ENCODE peak calls at places on chromosomes 12 and 14, in four cellular contexts. One of them, this sample, is unnamed.

GRCh38 chr14:94439453-94440057 is 13.0 kb downstream of the SERPINA11 start:
- DNase-seq in GM23338: peak
- DNase-seq in GM13977: no peak
- DNase-seq in K562: no peak
- DNase-seq in this sample: no peak

GRCh38 chr12:2152134-2152533 is 99.3 kb downstream of the CACNA1C start:
- DNase-seq in GM23338: no peak
- DNase-seq in GM13977: no peak
- DNase-seq in K562: no peak
- DNase-seq in this sample: no peak

GRCh38 chr14:99562848-99563748 is 40.9 kb downstream of the CCDC85C start:
- DNase-seq in K562: peak
- DNase-seq in GM13977: no peak
- DNase-seq in GM23338: peak
- DNase-seq in this sample: no peak

GRCh38 chr12:64608901-64609542 is 1.3 kb upstream of the RASSF3 start:
- DNase-seq in GM23338: peak
- DNase-seq in GM13977: peak
- DNase-seq in K562: peak
- DNase-seq in this sample: peak

GRCh38 chr14:71115306-71115705 is 208.0 kb downstream of the PCNX1 start:
- DNase-seq in K562: no peak
- DNase-seq in GM23338: no peak
- DNase-seq in GM13977: no peak
- DNase-seq in this sample: no peak

GRCh38 chr12:45543887-45544286 is 185.6 kb upstream of the ARID2 start:
- DNase-seq in GM13977: peak
- DNase-seq in GM23338: peak
- DNase-seq in K562: peak
- DNase-seq in this sample: peak

GRCh38 chr14:105851716-105852377 is 325.5 kb downstream of the TMEM121 start:
- DNase-seq in K562: no peak
- DNase-seq in GM23338: no peak
- DNase-seq in GM13977: no peak
- DNase-seq in this sample: no peak

GRCh38 chr12:103589517-103589916 is 2.4 kb downstream of the STAB2 start:
- DNase-seq in GM23338: no peak
- DNase-seq in GM13977: no peak
- DNase-seq in K562: no peak
- DNase-seq in this sample: no peak

GRCh38 chr12:6039894-6040601 is 84.4 kb downstream of the VWF start:
- DNase-seq in GM13977: peak
- DNase-seq in K562: peak
- DNase-seq in GM23338: peak
- DNase-seq in this sample: peak

GRCh38 chr12:452667-453210 is 7.0 kb upstream of the B4GALNT3 start:
- DNase-seq in GM23338: no peak
- DNase-seq in K562: peak
- DNase-seq in GM13977: peak
- DNase-seq in this sample: no peak
- TF ChIP-seq CTCF in GM23338: peak
- TF ChIP-seq CTCF in K562: peak
- TF ChIP-seq CTCF in GM13977: peak
- TF ChIP-seq CTCF in this sample: peak

DNA sequence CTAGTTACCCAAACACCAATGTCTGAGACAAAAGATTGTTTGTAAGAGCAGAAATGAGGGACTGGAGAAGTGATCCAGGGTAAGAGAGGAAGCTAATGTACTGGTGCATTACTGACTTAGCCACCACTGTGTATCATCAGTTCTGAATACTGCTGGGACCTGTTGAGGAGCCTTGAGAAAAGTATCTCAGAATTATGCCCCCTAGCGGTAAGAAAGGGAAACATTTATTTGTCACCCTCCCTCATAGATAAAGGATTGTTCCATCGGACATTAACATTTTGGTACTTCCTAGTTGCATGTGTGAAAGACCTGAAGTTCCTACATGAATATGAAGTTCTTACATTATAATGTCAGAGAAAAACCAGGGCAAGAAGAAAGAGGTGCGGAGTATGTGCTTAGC is 612.5 kb downstream of the FSCB start:
- DNase-seq in GM13977: no peak
- DNase-seq in K562: peak
- DNase-seq in GM23338: peak
- DNase-seq in this sample: no peak
- TF ChIP-seq CTCF in GM13977: peak
- TF ChIP-seq CTCF in K562: no peak
- TF ChIP-seq CTCF in GM23338: peak
- TF ChIP-seq CTCF in this sample: peak

GRCh38 chr14:92302481-92302880 is 20.5 kb upstream of the SLC24A4 start:
- DNase-seq in GM13977: no peak
- DNase-seq in K562: no peak
- DNase-seq in GM23338: no peak
- DNase-seq in this sample: no peak

GRCh38 chr14:92294506-92294905 is 28.5 kb upstream of the SLC24A4 start:
- DNase-seq in GM23338: no peak
- DNase-seq in GM13977: no peak
- DNase-seq in K562: peak
- DNase-seq in this sample: no peak

DNA sequence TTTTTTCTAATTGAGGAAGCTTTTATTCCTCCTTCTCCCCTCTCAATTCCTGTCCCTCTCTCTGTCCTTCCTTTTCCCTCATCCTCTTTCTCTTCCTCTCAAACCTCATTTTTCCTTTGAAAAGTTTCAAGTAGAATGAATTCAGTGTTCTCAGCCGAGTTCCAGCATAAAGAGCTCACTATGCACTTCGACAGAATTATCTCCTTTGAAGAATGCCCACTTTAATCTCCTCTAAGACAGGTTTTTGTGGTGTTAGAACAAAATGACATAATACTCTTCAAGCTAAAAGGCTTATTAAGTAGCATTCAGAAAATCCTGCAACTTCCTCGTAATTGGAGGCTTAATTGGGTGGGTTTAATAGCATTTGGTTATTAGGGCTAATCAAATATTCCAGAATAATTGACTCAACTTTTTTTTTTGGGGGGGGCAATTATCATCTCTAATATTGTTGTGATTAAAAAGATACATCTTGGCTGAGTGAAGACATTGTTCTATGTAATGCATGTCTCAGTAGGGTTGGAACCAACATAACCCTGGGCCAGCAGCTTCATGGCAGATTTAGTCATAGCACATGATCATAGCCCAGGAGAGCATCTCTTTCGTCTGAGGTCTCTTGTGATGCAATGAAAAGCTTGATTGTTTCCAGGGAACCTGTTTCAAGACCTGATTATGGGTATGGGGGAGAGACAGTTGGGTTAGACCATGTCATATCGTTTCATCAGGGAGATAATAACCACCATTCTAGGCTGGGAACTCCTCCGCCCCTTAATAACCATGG is 25.0 kb upstream of the SLC24A4 start:
- DNase-seq in K562: no peak
- DNase-seq in GM13977: no peak
- DNase-seq in GM23338: no peak
- DNase-seq in this sample: no peak
- TF ChIP-seq CTCF in K562: no peak
- TF ChIP-seq CTCF in GM13977: no peak
- TF ChIP-seq CTCF in GM23338: no peak
- TF ChIP-seq CTCF in this sample: no peak

DNA sequence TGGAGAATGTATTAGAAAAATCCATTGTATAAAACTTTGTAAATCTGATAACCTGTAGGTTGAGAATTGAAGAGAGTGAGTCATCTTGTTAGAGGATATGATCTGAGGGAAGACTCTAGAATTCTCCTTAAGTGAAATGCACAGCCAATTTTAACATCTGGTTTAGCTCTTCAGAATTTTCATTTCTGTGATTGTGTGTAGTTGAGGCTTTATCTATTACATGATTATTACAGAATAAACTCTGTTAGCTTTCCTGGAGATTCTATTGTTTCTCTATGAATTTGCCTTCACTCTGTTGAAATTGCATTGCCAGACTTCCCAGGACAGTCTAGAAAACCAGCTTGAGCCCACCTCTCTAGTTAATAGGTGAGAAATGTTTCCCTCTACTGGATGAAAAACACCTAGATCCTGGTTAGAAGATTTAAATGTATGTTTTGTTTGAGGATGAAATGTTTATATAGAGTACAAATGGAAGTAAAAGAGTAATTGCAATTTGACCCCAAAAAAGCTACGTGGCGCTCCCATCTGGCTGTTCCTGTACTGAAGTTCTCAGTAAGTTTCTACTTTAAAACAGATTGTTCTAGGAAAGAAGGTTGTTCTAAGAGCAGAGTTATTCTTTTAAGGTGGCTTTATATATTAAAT is 2.9 kb downstream of the NUDT4 start:
- DNase-seq in GM13977: no peak
- DNase-seq in K562: no peak
- DNase-seq in GM23338: peak
- DNase-seq in this sample: no peak
- TF ChIP-seq CTCF in GM13977: peak
- TF ChIP-seq CTCF in K562: no peak
- TF ChIP-seq CTCF in GM23338: peak
- TF ChIP-seq CTCF in this sample: no peak

DNA sequence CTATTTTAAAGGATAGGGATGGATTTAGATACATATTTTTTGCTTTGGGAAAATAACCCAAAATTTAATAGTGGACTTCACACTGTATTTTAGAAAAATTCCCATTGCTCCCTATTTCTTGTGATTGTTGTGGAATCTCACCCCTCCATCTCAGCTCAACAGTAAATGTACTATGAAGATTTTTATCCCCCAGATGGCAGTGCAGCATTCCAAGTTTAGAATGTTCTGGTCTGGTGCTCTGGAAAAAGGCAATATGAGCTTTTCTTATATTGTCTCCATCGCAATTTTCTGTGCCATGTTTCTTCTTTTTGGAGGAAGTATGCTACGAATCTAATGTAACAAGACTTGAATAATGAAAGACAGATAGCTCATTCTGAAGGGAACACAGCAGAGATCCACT is 471.7 kb upstream of the SYT1 start:
- DNase-seq in GM13977: no peak
- DNase-seq in K562: no peak
- DNase-seq in GM23338: no peak
- DNase-seq in this sample: no peak
- TF ChIP-seq CTCF in GM13977: peak
- TF ChIP-seq CTCF in K562: no peak
- TF ChIP-seq CTCF in GM23338: peak
- TF ChIP-seq CTCF in this sample: no peak

GRCh38 chr14:63966407-63966806 is 113.6 kb downstream of the SYNE2 start:
- DNase-seq in GM23338: no peak
- DNase-seq in GM13977: no peak
- DNase-seq in K562: no peak
- DNase-seq in this sample: no peak
- TF ChIP-seq CTCF in GM23338: no peak
- TF ChIP-seq CTCF in GM13977: no peak
- TF ChIP-seq CTCF in K562: no peak
- TF ChIP-seq CTCF in this sample: no peak

DNA sequence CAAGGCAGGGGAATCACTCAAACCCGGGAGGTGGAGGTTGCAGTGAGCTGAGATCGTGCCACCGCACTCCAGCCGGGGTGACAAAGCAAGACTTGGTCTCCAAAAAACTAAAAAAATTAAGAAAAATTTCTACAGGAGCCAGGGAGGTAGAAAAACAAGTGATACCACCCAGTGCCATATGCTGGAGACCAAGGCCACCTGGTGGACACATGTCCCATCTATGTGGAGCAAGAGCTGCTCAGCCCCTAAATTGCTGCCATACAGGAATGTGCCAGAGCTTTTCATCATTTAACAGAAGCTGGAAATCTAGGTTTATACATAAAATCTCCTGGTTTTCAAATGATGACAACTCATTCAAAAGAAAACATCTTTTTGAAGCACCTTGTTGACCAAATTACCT is 61.4 kb upstream of the ELK3 start:
- DNase-seq in GM23338: no peak
- DNase-seq in GM13977: no peak
- DNase-seq in K562: no peak
- DNase-seq in this sample: no peak
- TF ChIP-seq CTCF in GM23338: peak
- TF ChIP-seq CTCF in GM13977: peak
- TF ChIP-seq CTCF in K562: peak
- TF ChIP-seq CTCF in this sample: peak

GRCh38 chr12:29255061-29255460 is 106.0 kb downstream of the FAR2 start:
- DNase-seq in K562: no peak
- DNase-seq in GM23338: no peak
- DNase-seq in GM13977: no peak
- DNase-seq in this sample: peak
- TF ChIP-seq CTCF in K562: no peak
- TF ChIP-seq CTCF in GM23338: no peak
- TF ChIP-seq CTCF in GM13977: no peak
- TF ChIP-seq CTCF in this sample: no peak

GRCh38 chr12:105120551-105120950 is 13.0 kb downstream of the WASHC4 start:
- DNase-seq in GM13977: no peak
- DNase-seq in K562: peak
- DNase-seq in GM23338: no peak
- DNase-seq in this sample: no peak
- TF ChIP-seq CTCF in GM13977: no peak
- TF ChIP-seq CTCF in K562: no peak
- TF ChIP-seq CTCF in GM23338: no peak
- TF ChIP-seq CTCF in this sample: no peak

DNA sequence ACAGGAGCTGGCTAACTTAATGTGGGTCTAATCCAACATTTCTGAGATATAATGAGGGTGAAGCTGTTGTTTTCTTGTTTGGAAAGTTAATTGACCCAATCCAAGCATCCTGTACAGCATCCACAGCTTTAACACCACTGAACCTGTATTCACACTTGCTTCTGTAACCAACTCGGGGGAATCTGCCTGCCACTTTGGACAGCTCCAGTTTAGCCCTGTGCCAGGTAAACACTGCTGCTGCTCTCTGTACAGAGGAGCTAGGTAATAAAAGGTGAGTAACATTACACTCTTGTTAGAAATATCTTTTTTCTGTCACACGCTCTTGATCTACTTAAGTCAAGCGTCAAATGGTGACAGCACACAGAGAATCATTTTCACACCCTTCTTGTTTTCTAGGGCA is 700 bp downstream of the OR11G2 start:
- DNase-seq in GM23338: no peak
- DNase-seq in GM13977: no peak
- DNase-seq in K562: no peak
- DNase-seq in this sample: no peak
- TF ChIP-seq CTCF in GM23338: no peak
- TF ChIP-seq CTCF in GM13977: no peak
- TF ChIP-seq CTCF in K562: no peak
- TF ChIP-seq CTCF in this sample: no peak